ENCODE peak calls at places on chromosomes 13 and 19, in seven cellular contexts. T, D, X, G, V, Q and S are unnamed samples.
A peak's percentile ranks its signal among the peaks of the same experiment; 100 is the strongest.

GRCh38 chr13:32255744-32256120 is 59.4 kb downstream of the ZAR1L start:
- DNase-seq in T (no peak), D (no peak), X (no peak), G (no peak), V (no peak), Q (no peak), S (no peak)

GRCh38 chr13:55160911-55161310 is 1979.8 kb upstream of the PRR20A start:
- DNase-seq in T (no peak), D (no peak), X (no peak), G (no peak), V (no peak), Q (no peak), S (no peak)

GRCh38 chr19:3538965-3539742 is at the start of gene TEKTIP1:
- DNase-seq in T (no peak), D (no peak), X (no peak), G (no peak), V (no peak), Q (peak; percentile 13), S (no peak)

GRCh38 chr13:97439196-97439595 is 5.2 kb downstream of the RAP2A start:
- DNase-seq in T (no peak), D (no peak), X (no peak), G (no peak), V (no peak), Q (no peak), S (no peak)

GRCh38 chr13:51614350-51614786 is 30.1 kb downstream of the WDFY2 start:
- DNase-seq in T (no peak), D (no peak), X (peak; percentile 60), G (peak; percentile 34), V (peak; percentile 29), Q (no peak), S (peak; percentile 13)

GRCh38 chr19:35563207-35563829 is at the start of gene ATP4A:
- DNase-seq in T (no peak), D (no peak), X (no peak), G (no peak), V (no peak), Q (no peak), S (no peak)

GRCh38 chr13:46386996-46387851 is at the start of gene RUBCNL:
- DNase-seq in T (no peak), D (peak; percentile 31), X (peak; percentile 59), G (peak; percentile 63), V (peak; percentile 72), Q (no peak), S (no peak)

GRCh38 chr13:85896516-85897450 is 97.6 kb upstream of the SLITRK6 start:
- DNase-seq in T (no peak), D (no peak), X (no peak), G (no peak), V (no peak), Q (no peak), S (no peak)

GRCh38 chr19:6041071-6041470 is 63.1 kb upstream of the RANBP3 start:
- DNase-seq in T (no peak), D (no peak), X (no peak), G (no peak), V (no peak), Q (no peak), S (no peak)

GRCh38 chr19:34254552-34255432 is at the start of gene GARRE1:
- DNase-seq in T (no peak), D (peak; percentile 51), X (peak; percentile 90), G (peak; percentile 58), V (peak; percentile 45), Q (no peak), S (peak; percentile 83)

GRCh38 chr19:1270854-1271527 is 1.9 kb downstream of the CIRBP start:
- DNase-seq in T (no peak), D (no peak), X (no peak), G (no peak), V (no peak), Q (no peak), S (no peak)

GRCh38 chr19:16067205-16067938 is 8.9 kb upstream of the TPM4 start:
- DNase-seq in T (peak; percentile 82), D (peak; percentile 55), X (no peak), G (no peak), V (no peak), Q (no peak), S (no peak)

GRCh38 chr13:85631801-85632200 is 167.4 kb downstream of the SLITRK6 start:
- DNase-seq in T (no peak), D (no peak), X (no peak), G (no peak), V (no peak), Q (no peak), S (no peak)

GRCh38 chr13:110042253-110042652 is 255.9 kb upstream of the IRS2 start:
- DNase-seq in T (no peak), D (no peak), X (no peak), G (no peak), V (no peak), Q (no peak), S (no peak)

GRCh38 chr19:15812059-15812722 is 3.3 kb downstream of the OR10H1 start:
- DNase-seq in T (no peak), D (no peak), X (peak; percentile 22), G (peak; percentile 11), V (no peak), Q (no peak), S (peak; percentile 15)

GRCh38 chr13:50357136-50357535 is 341.9 kb downstream of the KCNRG start:
- DNase-seq in T (no peak), D (no peak), X (no peak), G (no peak), V (no peak), Q (no peak), S (no peak)

GRCh38 chr19:45569619-45570421 is 14.8 kb downstream of the OPA3 start:
- DNase-seq in T (no peak), D (peak; percentile 73), X (peak; percentile 80), G (peak; percentile 67), V (peak; percentile 44), Q (no peak), S (peak; percentile 45)

GRCh38 chr19:27652281-27652680 is 1560.7 kb downstream of the UQCRFS1 start:
- DNase-seq in T (no peak), D (no peak), X (no peak), G (no peak), V (no peak), Q (no peak), S (no peak)

GRCh38 chr13:99600318-99600717 is 99.0 kb downstream of the TM9SF2 start:
- DNase-seq in T (no peak), D (no peak), X (no peak), G (peak; percentile 20), V (no peak), Q (no peak), S (no peak)

GRCh38 chr13:38381840-38382239 is 32.2 kb downstream of the UFM1 start:
- DNase-seq in T (no peak), D (no peak), X (no peak), G (no peak), V (no peak), Q (no peak), S (no peak)

GRCh38 chr19:2805261-2805900 is 14.3 kb upstream of the ZNF554 start:
- DNase-seq in T (no peak), D (no peak), X (no peak), G (no peak), V (no peak), Q (no peak), S (no peak)

GRCh38 chr13:79781829-79782540 is 301.0 kb downstream of the NDFIP2 start:
- DNase-seq in T (no peak), D (no peak), X (no peak), G (no peak), V (no peak), Q (no peak), S (no peak)

GRCh38 chr13:35712907-35713685 is 236.6 kb upstream of the MAB21L1 start:
- DNase-seq in T (no peak), D (no peak), X (no peak), G (no peak), V (no peak), Q (no peak), S (no peak)

GRCh38 chr13:75404721-75405120 is 77.2 kb downstream of the TBC1D4 start:
- DNase-seq in T (no peak), D (no peak), X (no peak), G (no peak), V (no peak), Q (no peak), S (no peak)

GRCh38 chr13:28551498-28551895 is 56.6 kb upstream of the FLT1 start:
- DNase-seq in T (no peak), D (no peak), X (no peak), G (no peak), V (no peak), Q (no peak), S (no peak)